ENCODE peak calls at places on chromosomes 11 and 22, in four cellular contexts. L, E, X and F are unnamed samples.

GRCh38 chr22:17867160-17867785 is 93.0 kb upstream of the BID start:
- DNase-seq in L (peak), E (no peak), X (no peak), F (no peak)

GRCh38 chr11:130477646-130478203 is 29.3 kb downstream of the ADAMTS15 start:
- DNase-seq in L (no peak), E (peak), X (peak), F (no peak)

GRCh38 chr11:6862961-6863360 is at the start of gene OR10A2:
- DNase-seq in L (no peak), E (no peak), X (no peak), F (no peak)

GRCh38 chr11:121417607-121418006 is 34.5 kb upstream of the SORL1 start:
- DNase-seq in L (no peak), E (no peak), X (no peak), F (no peak)

GRCh38 chr11:17403977-17404759 is 15.7 kb upstream of the KCNJ11 start:
- DNase-seq in L (no peak), E (peak), X (no peak), F (no peak)

GRCh38 chr11:114358711-114359110 is 41.6 kb downstream of the C11orf71 start:
- DNase-seq in L (no peak), E (peak), X (no peak), F (no peak)

GRCh38 chr11:44065161-44065571 is 904 bp upstream of the ACCS start:
- DNase-seq in L (no peak), E (no peak), X (no peak), F (no peak)

GRCh38 chr22:23395476-23396361 is 184.4 kb downstream of the IGLL1 start:
- DNase-seq in L (no peak), E (no peak), X (no peak), F (no peak)

GRCh38 chr22:24208012-24208749 is 26.9 kb downstream of the SUSD2 start:
- DNase-seq in L (peak), E (peak), X (no peak), F (no peak)

GRCh38 chr22:42436402-42436801 is 4.2 kb upstream of the NFAM1 start:
- DNase-seq in L (no peak), E (no peak), X (no peak), F (no peak)

GRCh38 chr11:2156416-2157182 is 4.4 kb downstream of the INS start:
- DNase-seq in L (peak), E (peak), X (peak), F (peak)

GRCh38 chr22:22802346-22802970 is 85.2 kb upstream of the IGLL5 start:
- DNase-seq in L (no peak), E (no peak), X (peak), F (no peak)

GRCh38 chr11:118342503-118343161 is at the start of gene CD3D:
- DNase-seq in L (no peak), E (no peak), X (no peak), F (no peak)

GRCh38 chr11:62505112-62505783 is 41.4 kb downstream of the AHNAK start:
- DNase-seq in L (no peak), E (no peak), X (no peak), F (peak)

GRCh38 chr22:40462195-40462988 is 92.0 kb downstream of the SGSM3 start:
- DNase-seq in L (no peak), E (no peak), X (peak), F (no peak)

GRCh38 chr11:1926156-1927031 is 6.9 kb downstream of the TNNT3 start:
- DNase-seq in L (no peak), E (no peak), X (no peak), F (no peak)

GRCh38 chr11:11263238-11264030 is 89.6 kb downstream of the CSNK2A3 start:
- DNase-seq in L (no peak), E (peak), X (no peak), F (peak)

GRCh38 chr11:95506777-95507176 is 275.8 kb upstream of the SESN3 start:
- DNase-seq in L (peak), E (peak), X (no peak), F (no peak)

GRCh38 chr11:132943737-132944556 is 588.4 kb downstream of the OPCML start:
- DNase-seq in L (no peak), E (no peak), X (no peak), F (peak)

GRCh38 chr11:128726464-128727139 is 32.7 kb downstream of the FLI1 start:
- DNase-seq in L (no peak), E (no peak), X (peak), F (no peak)

GRCh38 chr11:65032216-65032615 is 5.0 kb downstream of the SNX15 start:
- DNase-seq in L (no peak), E (no peak), X (no peak), F (no peak)
- TF ChIP-seq CTCF in L (no peak), E (no peak), X (no peak), F (no peak)

DNA sequence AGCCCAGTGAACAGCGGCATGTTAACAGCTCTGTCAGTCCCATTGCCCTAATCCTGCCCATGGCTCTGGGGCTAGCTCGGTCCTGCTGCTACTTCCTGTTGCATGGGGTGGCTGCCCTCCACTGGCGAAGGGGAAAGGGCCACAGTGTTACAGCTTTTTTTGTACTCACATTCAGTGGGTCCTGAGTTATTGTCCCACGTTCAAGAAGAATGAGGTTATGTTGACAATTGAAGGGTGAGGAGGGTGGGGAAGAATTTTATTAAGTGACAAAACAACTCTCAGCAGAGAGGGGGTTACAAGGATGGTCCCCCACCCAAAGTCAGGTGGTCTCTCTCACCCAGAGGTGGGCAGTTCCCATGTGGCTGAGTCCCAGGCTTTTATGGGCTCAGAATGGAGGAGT is 17.7 kb upstream of the MS4A7 start:
- DNase-seq in L (no peak), E (no peak), X (no peak), F (no peak)
- TF ChIP-seq CTCF in L (no peak), E (no peak), X (no peak), F (no peak)

DNA sequence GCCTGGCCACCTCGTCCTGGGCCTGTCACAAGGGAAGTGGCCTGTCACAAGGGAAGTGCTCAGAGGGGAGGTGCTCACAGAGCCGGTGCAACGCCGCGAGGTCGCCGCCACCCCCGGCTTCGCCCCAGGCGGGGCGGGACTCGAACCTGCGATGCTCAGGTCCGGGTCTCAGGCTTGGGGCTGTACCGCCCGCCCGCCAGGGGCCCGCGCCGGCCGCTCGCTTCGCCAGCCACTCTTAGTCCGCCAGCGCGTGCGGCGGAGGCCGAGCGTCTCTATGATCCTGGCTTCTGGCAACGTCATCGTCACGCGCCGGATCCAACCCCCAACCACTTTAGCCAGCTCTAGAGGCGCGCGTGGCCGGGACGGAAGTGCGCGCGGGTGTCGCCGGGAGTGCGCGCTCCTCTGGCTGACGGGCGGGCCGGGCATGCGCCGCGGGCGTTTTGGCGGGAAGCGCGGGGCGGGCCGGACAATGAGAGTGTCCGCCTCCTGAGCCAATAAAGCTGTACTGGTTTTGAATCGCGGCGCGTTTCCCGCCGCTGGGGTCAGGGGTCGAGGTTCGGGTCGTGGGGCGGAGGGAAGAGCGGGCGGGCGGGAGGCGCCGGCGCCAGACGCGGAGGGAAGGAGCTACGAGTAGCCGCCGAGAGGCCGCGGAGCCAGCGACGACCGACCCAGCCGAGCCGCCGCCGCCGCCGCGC is at the start of gene TRMT2A:
- DNase-seq in L (peak), E (peak), X (peak), F (peak)
- TF ChIP-seq CTCF in L (peak), E (no peak), X (peak), F (no peak)

GRCh38 chr11:64648551-64648950 is 57.5 kb downstream of the SLC22A12 start:
- DNase-seq in L (no peak), E (no peak), X (no peak), F (no peak)

GRCh38 chr11:64652586-64653387 is 61.8 kb downstream of the SLC22A12 start:
- DNase-seq in L (peak), E (peak), X (peak), F (peak)

GRCh38 chr11:64653388-64653973 is 62.5 kb downstream of the SLC22A12 start:
- DNase-seq in L (no peak), E (no peak), X (no peak), F (no peak)

GRCh38 chr11:64649304-64649703 is 58.3 kb downstream of the SLC22A12 start:
- DNase-seq in L (peak), E (peak), X (no peak), F (peak)

GRCh38 chr11:64650923-64651523 is 60.0 kb downstream of the SLC22A12 start:
- DNase-seq in L (peak), E (peak), X (peak), F (peak)
- TF ChIP-seq CTCF in L (peak), E (peak), X (peak), F (peak)

DNA sequence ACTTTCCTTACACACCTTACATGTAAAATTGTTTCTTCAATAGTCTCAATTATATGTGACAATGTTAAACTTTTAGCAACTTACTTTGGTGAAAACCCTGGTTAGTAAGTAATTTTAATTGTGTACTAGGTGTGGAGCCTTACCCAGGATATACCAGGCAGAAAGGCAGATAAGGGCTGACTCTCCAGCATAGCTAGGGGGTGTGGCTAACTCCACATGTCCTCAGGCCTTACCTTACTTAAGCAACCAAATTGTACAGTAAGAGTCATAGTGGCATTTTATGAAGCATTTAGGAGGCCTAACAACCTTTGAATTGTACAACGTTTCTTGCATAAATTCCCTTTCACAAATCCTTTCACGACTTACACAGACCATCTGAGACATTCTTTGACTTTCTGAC is 118.2 kb upstream of the OR9Q1 start:
- DNase-seq in L (no peak), E (no peak), X (no peak), F (no peak)
- TF ChIP-seq CTCF in L (no peak), E (no peak), X (no peak), F (no peak)

DNA sequence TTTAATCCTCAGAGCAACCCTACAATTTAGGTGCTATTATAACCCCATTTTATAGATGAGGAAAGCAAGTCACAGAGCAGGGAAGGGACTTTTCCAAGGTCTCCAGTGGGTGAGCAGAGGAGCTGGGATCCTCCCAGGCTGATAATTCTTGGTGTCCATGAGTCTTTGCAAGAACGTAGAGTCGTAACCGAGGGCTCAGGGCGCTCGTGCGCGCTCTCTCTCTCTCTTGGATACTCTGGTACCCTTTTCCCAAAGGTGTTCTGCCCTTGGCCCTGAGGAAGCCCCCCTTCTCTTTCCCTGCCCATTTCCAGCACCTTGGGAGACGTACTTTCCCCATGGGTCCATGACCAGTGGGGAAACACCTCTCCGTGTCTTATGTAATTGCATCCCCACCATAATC is 5.2 kb upstream of the ZP1 start:
- DNase-seq in L (no peak), E (no peak), X (no peak), F (no peak)
- TF ChIP-seq CTCF in L (no peak), E (no peak), X (no peak), F (no peak)

GRCh38 chr22:38176170-38176741 is 5.4 kb downstream of the PLA2G6 start:
- DNase-seq in L (peak), E (peak), X (peak), F (no peak)
- TF ChIP-seq CTCF in L (no peak), E (no peak), X (no peak), F (no peak)

DNA sequence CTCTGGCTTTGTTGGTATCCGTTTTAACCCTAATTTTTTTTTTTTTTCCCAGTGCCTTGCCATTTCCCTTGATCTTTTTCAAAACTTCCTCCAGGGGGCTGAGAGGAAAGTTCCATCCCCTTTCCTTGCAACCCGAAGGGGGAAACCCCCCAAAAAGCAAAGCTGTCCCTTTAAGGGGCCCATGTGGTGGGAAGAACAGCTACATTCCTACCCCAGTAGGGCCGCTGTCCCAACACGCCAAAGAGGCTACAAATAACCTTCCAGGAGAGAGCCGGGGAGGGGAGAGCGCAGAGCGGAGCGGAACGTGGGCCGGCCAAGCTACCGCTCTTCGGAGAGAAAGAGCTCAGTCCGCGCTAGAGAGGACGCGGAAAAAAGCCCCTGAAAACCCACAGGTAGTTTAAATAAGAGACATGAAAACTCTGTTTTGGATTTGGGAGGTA is 1.7 kb downstream of the LRP4 start:
- DNase-seq in L (peak), E (peak), X (peak), F (peak)
- TF ChIP-seq CTCF in L (peak), E (peak), X (no peak), F (no peak)